ENCODE peak calls at places on chromosomes 3 and 15, in nine cellular contexts. One of them, this sample, is unnamed.

GRCh38 chr15:50055333-50056278 is 63.4 kb downstream of the ATP8B4 start:
- DNase-seq in OCI-LY7: no peak
- DNase-seq in fibroblast of pulmonary artery: peak
- DNase-seq in mucosa of descending colon: no peak
- DNase-seq in sigmoid colon: no peak
- DNase-seq in hepatocyte: no peak
- DNase-seq in lower lobe of right lung: no peak
- DNase-seq in mesothelial cell of epicardium: no peak
- DNase-seq in astrocyte of the spinal cord: peak
- DNase-seq in this sample: peak

GRCh38 chr3:160564205-160564922 is 1.0 kb downstream of the KPNA4 start:
- DNase-seq in OCI-LY7: peak
- DNase-seq in fibroblast of pulmonary artery: no peak
- DNase-seq in mucosa of descending colon: peak
- DNase-seq in sigmoid colon: no peak
- DNase-seq in hepatocyte: peak
- DNase-seq in lower lobe of right lung: peak
- DNase-seq in mesothelial cell of epicardium: no peak
- DNase-seq in astrocyte of the spinal cord: no peak
- DNase-seq in this sample: no peak

GRCh38 chr15:90419738-90420487 is 31.9 kb downstream of the IQGAP1 start:
- DNase-seq in OCI-LY7: no peak
- DNase-seq in fibroblast of pulmonary artery: peak
- DNase-seq in mucosa of descending colon: no peak
- DNase-seq in sigmoid colon: no peak
- DNase-seq in hepatocyte: peak
- DNase-seq in lower lobe of right lung: no peak
- DNase-seq in mesothelial cell of epicardium: no peak
- DNase-seq in astrocyte of the spinal cord: peak
- DNase-seq in this sample: no peak

GRCh38 chr3:171176244-171176925 is 149.9 kb upstream of the SLC2A2 start:
- DNase-seq in OCI-LY7: no peak
- DNase-seq in fibroblast of pulmonary artery: no peak
- DNase-seq in mucosa of descending colon: peak
- DNase-seq in sigmoid colon: no peak
- DNase-seq in hepatocyte: no peak
- DNase-seq in lower lobe of right lung: no peak
- DNase-seq in mesothelial cell of epicardium: no peak
- DNase-seq in astrocyte of the spinal cord: no peak
- DNase-seq in this sample: no peak

GRCh38 chr15:67914537-67915373 is 74.9 kb upstream of the RNU6-1 start:
- DNase-seq in OCI-LY7: no peak
- DNase-seq in fibroblast of pulmonary artery: peak
- DNase-seq in mucosa of descending colon: peak
- DNase-seq in sigmoid colon: peak
- DNase-seq in hepatocyte: peak
- DNase-seq in lower lobe of right lung: peak
- DNase-seq in mesothelial cell of epicardium: peak
- DNase-seq in astrocyte of the spinal cord: peak
- DNase-seq in this sample: no peak

GRCh38 chr15:39587291-39587909 is 6.5 kb downstream of the THBS1 start:
- DNase-seq in OCI-LY7: no peak
- DNase-seq in fibroblast of pulmonary artery: peak
- DNase-seq in mucosa of descending colon: no peak
- DNase-seq in sigmoid colon: no peak
- DNase-seq in hepatocyte: no peak
- DNase-seq in lower lobe of right lung: no peak
- DNase-seq in mesothelial cell of epicardium: no peak
- DNase-seq in astrocyte of the spinal cord: peak
- DNase-seq in this sample: no peak

GRCh38 chr3:117016359-117016758 is 306.8 kb downstream of the TUSC7 start:
- DNase-seq in OCI-LY7: no peak
- DNase-seq in fibroblast of pulmonary artery: no peak
- DNase-seq in mucosa of descending colon: no peak
- DNase-seq in sigmoid colon: no peak
- DNase-seq in hepatocyte: peak
- DNase-seq in lower lobe of right lung: no peak
- DNase-seq in mesothelial cell of epicardium: no peak
- DNase-seq in astrocyte of the spinal cord: no peak
- DNase-seq in this sample: no peak

GRCh38 chr3:14483286-14483685 is 56.9 kb downstream of the GRIP2 start:
- DNase-seq in OCI-LY7: no peak
- DNase-seq in fibroblast of pulmonary artery: no peak
- DNase-seq in mucosa of descending colon: no peak
- DNase-seq in sigmoid colon: no peak
- DNase-seq in hepatocyte: no peak
- DNase-seq in lower lobe of right lung: peak
- DNase-seq in mesothelial cell of epicardium: no peak
- DNase-seq in astrocyte of the spinal cord: no peak
- DNase-seq in this sample: no peak

GRCh38 chr15:49075876-49076275 is 29.6 kb upstream of the SECISBP2L start:
- DNase-seq in OCI-LY7: no peak
- DNase-seq in fibroblast of pulmonary artery: no peak
- DNase-seq in mucosa of descending colon: no peak
- DNase-seq in sigmoid colon: no peak
- DNase-seq in hepatocyte: no peak
- DNase-seq in lower lobe of right lung: no peak
- DNase-seq in mesothelial cell of epicardium: no peak
- DNase-seq in astrocyte of the spinal cord: no peak
- DNase-seq in this sample: no peak

GRCh38 chr15:67521770-67522568 is 1.0 kb downstream of the C15orf61 start:
- DNase-seq in OCI-LY7: no peak
- DNase-seq in fibroblast of pulmonary artery: peak
- DNase-seq in mucosa of descending colon: no peak
- DNase-seq in sigmoid colon: no peak
- DNase-seq in hepatocyte: peak
- DNase-seq in lower lobe of right lung: no peak
- DNase-seq in mesothelial cell of epicardium: no peak
- DNase-seq in astrocyte of the spinal cord: peak
- DNase-seq in this sample: no peak

GRCh38 chr3:193563429-193563828 is 8.7 kb upstream of the ATP13A4 start:
- DNase-seq in OCI-LY7: no peak
- DNase-seq in fibroblast of pulmonary artery: no peak
- DNase-seq in mucosa of descending colon: no peak
- DNase-seq in sigmoid colon: no peak
- DNase-seq in hepatocyte: peak
- DNase-seq in lower lobe of right lung: peak
- DNase-seq in mesothelial cell of epicardium: no peak
- DNase-seq in astrocyte of the spinal cord: no peak
- DNase-seq in this sample: no peak

GRCh38 chr3:193560870-193561269 is 6.2 kb upstream of the ATP13A4 start:
- DNase-seq in OCI-LY7: no peak
- DNase-seq in fibroblast of pulmonary artery: no peak
- DNase-seq in mucosa of descending colon: no peak
- DNase-seq in sigmoid colon: no peak
- DNase-seq in hepatocyte: no peak
- DNase-seq in lower lobe of right lung: no peak
- DNase-seq in mesothelial cell of epicardium: no peak
- DNase-seq in astrocyte of the spinal cord: no peak
- DNase-seq in this sample: no peak

GRCh38 chr3:193560091-193560490 is 5.4 kb upstream of the ATP13A4 start:
- DNase-seq in OCI-LY7: no peak
- DNase-seq in fibroblast of pulmonary artery: no peak
- DNase-seq in mucosa of descending colon: no peak
- DNase-seq in sigmoid colon: no peak
- DNase-seq in hepatocyte: no peak
- DNase-seq in lower lobe of right lung: no peak
- DNase-seq in mesothelial cell of epicardium: no peak
- DNase-seq in astrocyte of the spinal cord: no peak
- DNase-seq in this sample: no peak

GRCh38 chr3:193559100-193559499 is 4.4 kb upstream of the ATP13A4 start:
- DNase-seq in OCI-LY7: no peak
- DNase-seq in fibroblast of pulmonary artery: peak
- DNase-seq in mucosa of descending colon: no peak
- DNase-seq in sigmoid colon: no peak
- DNase-seq in hepatocyte: no peak
- DNase-seq in lower lobe of right lung: no peak
- DNase-seq in mesothelial cell of epicardium: no peak
- DNase-seq in astrocyte of the spinal cord: no peak
- DNase-seq in this sample: no peak

DNA sequence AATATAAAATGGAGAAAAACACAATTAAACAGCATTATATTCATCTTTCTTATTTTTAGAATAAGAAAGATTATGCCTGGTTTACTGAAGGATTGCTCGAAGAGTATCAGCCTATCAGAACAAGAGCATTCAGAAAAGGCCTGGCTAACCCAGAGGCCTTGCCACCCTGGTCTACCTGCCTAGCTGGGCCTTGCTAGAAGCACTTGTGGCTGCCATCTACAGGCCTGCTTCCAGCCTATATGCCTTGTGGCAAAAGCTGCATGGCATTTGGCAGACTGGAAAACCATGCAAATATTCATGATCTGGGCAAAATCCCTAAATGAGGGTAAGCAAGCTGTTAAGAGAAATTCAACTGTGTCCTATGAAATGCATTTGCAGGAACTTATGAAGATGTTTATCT is 9.3 kb upstream of the ATP13A4 start:
- DNase-seq in OCI-LY7: peak
- DNase-seq in fibroblast of pulmonary artery: no peak
- DNase-seq in mucosa of descending colon: no peak
- DNase-seq in sigmoid colon: no peak
- DNase-seq in hepatocyte: peak
- DNase-seq in lower lobe of right lung: peak
- DNase-seq in mesothelial cell of epicardium: no peak
- DNase-seq in astrocyte of the spinal cord: no peak
- DNase-seq in this sample: no peak
- TF ChIP-seq CTCF in OCI-LY7: peak
- TF ChIP-seq CTCF in fibroblast of pulmonary artery: no peak
- TF ChIP-seq CTCF in mucosa of descending colon: peak
- TF ChIP-seq CTCF in sigmoid colon: no peak
- TF ChIP-seq CTCF in hepatocyte: peak
- TF ChIP-seq CTCF in lower lobe of right lung: peak
- TF ChIP-seq CTCF in mesothelial cell of epicardium: no peak
- TF ChIP-seq CTCF in astrocyte of the spinal cord: no peak
- TF ChIP-seq CTCF in this sample: no peak

DNA sequence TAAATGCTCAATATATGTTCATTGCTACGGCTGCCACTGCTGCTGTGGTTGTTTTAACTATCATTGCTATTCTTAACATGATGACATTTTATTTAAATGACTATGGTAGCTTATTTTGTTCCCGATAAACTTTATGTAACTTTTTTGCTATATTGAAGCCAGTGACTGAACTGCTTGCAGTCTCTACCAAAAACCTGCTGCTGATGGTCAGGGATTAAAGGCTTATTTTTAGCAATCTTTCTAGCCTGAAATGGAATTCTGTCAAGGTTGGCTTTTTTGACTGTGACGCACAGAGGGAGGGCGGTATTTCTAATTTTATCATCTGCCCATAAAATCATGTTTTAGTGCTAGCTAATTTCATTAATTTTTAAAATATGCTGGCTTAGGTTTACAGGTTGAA is 271.8 kb downstream of the KCNH8 start:
- DNase-seq in OCI-LY7: no peak
- DNase-seq in fibroblast of pulmonary artery: no peak
- DNase-seq in mucosa of descending colon: no peak
- DNase-seq in sigmoid colon: no peak
- DNase-seq in hepatocyte: no peak
- DNase-seq in lower lobe of right lung: no peak
- DNase-seq in mesothelial cell of epicardium: no peak
- DNase-seq in astrocyte of the spinal cord: no peak
- DNase-seq in this sample: no peak
- TF ChIP-seq CTCF in OCI-LY7: no peak
- TF ChIP-seq CTCF in fibroblast of pulmonary artery: no peak
- TF ChIP-seq CTCF in mucosa of descending colon: no peak
- TF ChIP-seq CTCF in sigmoid colon: no peak
- TF ChIP-seq CTCF in hepatocyte: no peak
- TF ChIP-seq CTCF in lower lobe of right lung: no peak
- TF ChIP-seq CTCF in mesothelial cell of epicardium: no peak
- TF ChIP-seq CTCF in astrocyte of the spinal cord: no peak
- TF ChIP-seq CTCF in this sample: no peak

GRCh38 chr15:77592768-77593167 is 39.9 kb downstream of the LINGO1 start:
- DNase-seq in OCI-LY7: no peak
- DNase-seq in fibroblast of pulmonary artery: no peak
- DNase-seq in mucosa of descending colon: no peak
- DNase-seq in sigmoid colon: no peak
- DNase-seq in hepatocyte: no peak
- DNase-seq in lower lobe of right lung: no peak
- DNase-seq in mesothelial cell of epicardium: no peak
- DNase-seq in astrocyte of the spinal cord: no peak
- DNase-seq in this sample: no peak
- TF ChIP-seq CTCF in OCI-LY7: no peak
- TF ChIP-seq CTCF in fibroblast of pulmonary artery: no peak
- TF ChIP-seq CTCF in mucosa of descending colon: no peak
- TF ChIP-seq CTCF in sigmoid colon: no peak
- TF ChIP-seq CTCF in hepatocyte: no peak
- TF ChIP-seq CTCF in lower lobe of right lung: no peak
- TF ChIP-seq CTCF in mesothelial cell of epicardium: no peak
- TF ChIP-seq CTCF in astrocyte of the spinal cord: no peak
- TF ChIP-seq CTCF in this sample: no peak

DNA sequence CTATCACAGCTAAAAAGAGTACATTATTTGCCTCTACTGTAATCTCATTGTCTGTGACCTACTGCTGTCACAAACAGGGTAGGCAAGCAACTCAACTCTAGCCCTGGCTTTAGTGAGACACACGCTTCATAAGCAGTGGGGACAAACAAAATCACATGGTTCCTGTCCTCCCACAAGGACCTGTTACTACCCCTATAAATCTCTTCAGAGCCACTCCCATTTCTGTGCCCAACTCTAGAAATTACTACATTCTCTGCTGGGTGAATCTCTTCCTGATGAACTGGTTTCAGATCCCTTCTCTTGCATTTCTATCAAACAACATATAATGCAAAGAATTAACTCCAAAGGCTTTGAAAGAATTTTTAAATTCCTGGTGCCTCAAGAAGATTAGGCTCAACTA is 117.3 kb downstream of the DMXL2 start:
- DNase-seq in OCI-LY7: no peak
- DNase-seq in fibroblast of pulmonary artery: no peak
- DNase-seq in mucosa of descending colon: no peak
- DNase-seq in sigmoid colon: no peak
- DNase-seq in hepatocyte: no peak
- DNase-seq in lower lobe of right lung: no peak
- DNase-seq in mesothelial cell of epicardium: no peak
- DNase-seq in astrocyte of the spinal cord: no peak
- DNase-seq in this sample: no peak
- TF ChIP-seq CTCF in OCI-LY7: no peak
- TF ChIP-seq CTCF in fibroblast of pulmonary artery: no peak
- TF ChIP-seq CTCF in mucosa of descending colon: no peak
- TF ChIP-seq CTCF in sigmoid colon: no peak
- TF ChIP-seq CTCF in hepatocyte: no peak
- TF ChIP-seq CTCF in lower lobe of right lung: no peak
- TF ChIP-seq CTCF in mesothelial cell of epicardium: no peak
- TF ChIP-seq CTCF in astrocyte of the spinal cord: no peak
- TF ChIP-seq CTCF in this sample: no peak

GRCh38 chr15:59185725-59186124 is 20.9 kb upstream of the LDHAL6B start:
- DNase-seq in OCI-LY7: peak
- DNase-seq in fibroblast of pulmonary artery: no peak
- DNase-seq in mucosa of descending colon: no peak
- DNase-seq in sigmoid colon: no peak
- DNase-seq in hepatocyte: no peak
- DNase-seq in lower lobe of right lung: no peak
- DNase-seq in mesothelial cell of epicardium: no peak
- DNase-seq in astrocyte of the spinal cord: no peak
- DNase-seq in this sample: peak
- TF ChIP-seq CTCF in OCI-LY7: peak
- TF ChIP-seq CTCF in fibroblast of pulmonary artery: no peak
- TF ChIP-seq CTCF in mucosa of descending colon: no peak
- TF ChIP-seq CTCF in sigmoid colon: no peak
- TF ChIP-seq CTCF in hepatocyte: no peak
- TF ChIP-seq CTCF in lower lobe of right lung: peak
- TF ChIP-seq CTCF in mesothelial cell of epicardium: no peak
- TF ChIP-seq CTCF in astrocyte of the spinal cord: no peak
- TF ChIP-seq CTCF in this sample: peak

This sample was measured in CD14-positive monocyte.